ENCODE peak calls at places on chromosomes 13 and 19, in five cellular contexts. Q, R, P, E and D are unnamed samples.

GRCh38 chr13:27667946-27668345 is 46.3 kb downstream of the POLR1D start:
- DNase-seq in Q (no peak), R (no peak), P (no peak), E (peak; percentile 9), D (no peak)

GRCh38 chr13:27120011-27120410 is 51.6 kb downstream of the USP12 start:
- DNase-seq in Q (no peak), R (no peak), P (no peak), E (no peak), D (no peak)

GRCh38 chr19:2690856-2691255 is 11.6 kb downstream of the GNG7 start:
- DNase-seq in Q (no peak), R (no peak), P (no peak), E (no peak), D (peak; percentile 70)

GRCh38 chr13:44050450-44051063 is 170.9 kb downstream of the LACC1 start:
- DNase-seq in Q (peak; percentile 38), R (no peak), P (no peak), E (peak; percentile 6), D (peak; percentile 45)

GRCh38 chr13:71864981-71865857 is 1.8 kb downstream of the DACH1 start:
- DNase-seq in Q (peak; percentile 70), R (peak; percentile 40), P (no peak), E (no peak), D (no peak)

GRCh38 chr13:42894765-42895181 is 97.3 kb downstream of the EPSTI1 start:
- DNase-seq in Q (peak; percentile 59), R (no peak), P (no peak), E (no peak), D (no peak)

GRCh38 chr13:106555631-106556328 is 12.2 kb downstream of the ARGLU1 start:
- DNase-seq in Q (no peak), R (no peak), P (no peak), E (no peak), D (no peak)

GRCh38 chr19:51097796-51098195 is 10.4 kb downstream of the CTU1 start:
- DNase-seq in Q (no peak), R (no peak), P (no peak), E (no peak), D (no peak)

GRCh38 chr13:20582026-20582425 is 15.1 kb downstream of the IFT88 start:
- DNase-seq in Q (no peak), R (no peak), P (no peak), E (no peak), D (no peak)